ENCODE peak calls at places on chromosomes 11 and 22, in four cellular contexts. Q is epithelial cell of esophagus; N is uterus; P is activated effector memory CD4-positive, alpha-beta T cell treated with anti-CD3 and anti-CD28 coated beads, Interleukin-2, amount 50 U/mL, for 16 hours. H is an unnamed sample.

GRCh38 chr22:36391648-36392047 is 3.9 kb upstream of the MYH9 start:
- DNase-seq in Q (no peak), N (no peak), P (no peak), H (no peak)

GRCh38 chr11:14445542-14446530 is 53.8 kb downstream of the COPB1 start:
- DNase-seq in Q (peak), N (no peak), P (no peak), H (peak)

GRCh38 chr11:73856001-73856663 is 20.5 kb downstream of the COA4 start:
- DNase-seq in Q (no peak), N (no peak), P (no peak), H (no peak)

GRCh38 chr22:32615874-32616564 is 141.4 kb downstream of the FBXO7 start:
- DNase-seq in Q (no peak), N (no peak), P (no peak), H (no peak)

GRCh38 chr22:36329217-36330078 is 58.3 kb downstream of the MYH9 start:
- DNase-seq in Q (peak), N (peak), P (peak), H (peak)

GRCh38 chr22:45690008-45690407 is 18.4 kb downstream of the ATXN10 start:
- DNase-seq in Q (no peak), N (no peak), P (no peak), H (no peak)

GRCh38 chr11:75200051-75200450 is 40.5 kb upstream of the TPBGL start:
- DNase-seq in Q (no peak), N (no peak), P (peak), H (no peak)

GRCh38 chr11:69504127-69504526 is 22.7 kb downstream of the LINC01488 start:
- DNase-seq in Q (no peak), N (no peak), P (no peak), H (no peak)

GRCh38 chr11:111665779-111666178 is 63.5 kb downstream of the SIK2 start:
- DNase-seq in Q (peak), N (no peak), P (no peak), H (peak)

GRCh38 chr11:6336293-6336692 is 16.0 kb upstream of the CAVIN3 start:
- DNase-seq in Q (no peak), N (no peak), P (no peak), H (no peak)

GRCh38 chr11:81005595-81005994 is 1564.8 kb upstream of the TENM4 start:
- DNase-seq in Q (peak), N (no peak), P (no peak), H (peak)

GRCh38 chr22:35212020-35212419 is 45.3 kb upstream of the HMGXB4 start:
- DNase-seq in Q (no peak), N (no peak), P (no peak), H (peak)

GRCh38 chr11:112195906-112196305 is 20.6 kb downstream of the BCO2 start:
- DNase-seq in Q (peak), N (no peak), P (no peak), H (peak)

GRCh38 chr11:46239801-46240061 is 37.7 kb upstream of the CREB3L1 start:
- DNase-seq in Q (peak), N (no peak), P (no peak), H (no peak)

GRCh38 chr11:71241721-71242259 is 10.6 kb downstream of the SHANK2 start:
- DNase-seq in Q (no peak), N (no peak), P (peak), H (no peak)

GRCh38 chr11:120903686-120904085 is 120.2 kb upstream of the TBCEL start:
- DNase-seq in Q (no peak), N (no peak), P (no peak), H (no peak)

GRCh38 chr11:19453893-19454292 is 213.1 kb upstream of the E2F8 start:
- DNase-seq in Q (peak), N (no peak), P (no peak), H (peak)

GRCh38 chr22:17884084-17884483 is 109.8 kb upstream of the BID start:
- DNase-seq in Q (peak), N (no peak), P (no peak), H (no peak)

GRCh38 chr22:27124336-27125023 is 467.1 kb downstream of the MIAT start:
- DNase-seq in Q (no peak), N (no peak), P (no peak), H (no peak)

GRCh38 chr22:41862530-41863266 is 29.8 kb downstream of the SREBF2 start:
- DNase-seq in Q (no peak), N (no peak), P (peak), H (no peak)

GRCh38 chr11:95222817-95223216 is 8.2 kb downstream of the SESN3 start:
- DNase-seq in Q (no peak), N (no peak), P (no peak), H (no peak)

GRCh38 chr22:17990942-17991341 is 33.4 kb downstream of the MICAL3 start:
- DNase-seq in Q (peak), N (no peak), P (no peak), H (no peak)

GRCh38 chr22:36284171-36284571 is 31.2 kb downstream of the APOL1 start:
- DNase-seq in Q (no peak), N (no peak), P (no peak), H (no peak)

GRCh38 chr22:43203471-43203981 is 16.6 kb upstream of the TTLL12 start:
- DNase-seq in Q (no peak), N (no peak), P (no peak), H (no peak)

GRCh38 chr11:61448552-61448927 is 18.6 kb downstream of the SDHAF2 start:
- DNase-seq in Q (no peak), N (no peak), P (no peak), H (no peak)

GRCh38 chr11:95134491-95134890 is 44.8 kb downstream of the ENDOD1 start:
- DNase-seq in Q (peak), N (no peak), P (no peak), H (peak)

GRCh38 chr11:10806206-10806605 is 2.5 kb downstream of the EIF4G2 start:
- DNase-seq in Q (no peak), N (no peak), P (no peak), H (no peak)

GRCh38 chr11:92714111-92714510 is 255.3 kb upstream of the MTNR1B start:
- DNase-seq in Q (no peak), N (no peak), P (no peak), H (no peak)

GRCh38 chr11:12123177-12123576 is 12.8 kb downstream of the MICAL2 start:
- DNase-seq in Q (peak), N (no peak), P (no peak), H (no peak)

H was measured in PC-3.